ENCODE peak calls at places on chromosomes 5 and 9, in nine cellular contexts. R is hypothalamus; Q is neural crest cell; P is mammary epithelial cell; H is CD4-positive, CD25-positive, alpha-beta regulatory T cell; V is naive thymus-derived CD8-positive, alpha-beta T cell; C is hepatocyte; B is astrocyte of the spinal cord; W is left lobe of liver. S is an unnamed sample.

GRCh38 chr9:75017378-75017777 is 10.7 kb downstream of the CARNMT1 start:
- DNase-seq in R (no peak), Q (no peak), P (no peak), H (no peak), V (no peak), C (no peak), B (no peak), W (no peak), S (no peak)

GRCh38 chr9:121394292-121394691 is 24.2 kb upstream of the STOM start:
- DNase-seq in R (no peak), Q (no peak), P (no peak), H (no peak), V (no peak), C (no peak), B (no peak), W (no peak), S (no peak)

GRCh38 chr9:129338701-129339445 is 160.8 kb upstream of the IER5L start:
- DNase-seq in R (no peak), Q (no peak), P (no peak), H (no peak), V (no peak), C (no peak), B (no peak), W (no peak), S (no peak)

GRCh38 chr9:76561887-76562286 is 102.9 kb downstream of the GCNT1 start:
- DNase-seq in R (no peak), Q (no peak), P (no peak), H (no peak), V (no peak), C (no peak), B (no peak), W (no peak), S (no peak)

GRCh38 chr9:99852617-99853016 is 30.9 kb downstream of the NR4A3 start:
- DNase-seq in R (no peak), Q (no peak), P (no peak), H (no peak), V (no peak), C (no peak), B (no peak), W (no peak), S (no peak)

GRCh38 chr9:126676685-126677143 is 63.0 kb downstream of the LMX1B start:
- DNase-seq in R (no peak), Q (no peak), P (peak), H (no peak), V (no peak), C (no peak), B (no peak), W (no peak), S (peak)

GRCh38 chr5:61051267-61051666 is 106.3 kb downstream of the NDUFAF2 start:
- DNase-seq in R (no peak), Q (no peak), P (peak), H (no peak), V (no peak), C (peak), B (peak), W (no peak), S (peak)

GRCh38 chr5:41925555-41925946 is 470 bp downstream of the FBXO4 start:
- DNase-seq in R (peak), Q (peak), P (peak), H (no peak), V (no peak), C (no peak), B (peak), W (peak), S (peak)

GRCh38 chr9:95189230-95190098 is 128.0 kb downstream of the FANCC start:
- DNase-seq in R (no peak), Q (no peak), P (no peak), H (no peak), V (no peak), C (peak), B (peak), W (no peak), S (no peak)

GRCh38 chr9:3628239-3628638 is 102.4 kb upstream of the RFX3 start:
- DNase-seq in R (no peak), Q (no peak), P (no peak), H (no peak), V (no peak), C (no peak), B (no peak), W (no peak), S (no peak)

GRCh38 chr9:131395745-131396479 is 2.0 kb downstream of the PRRC2B start:
- DNase-seq in R (no peak), Q (no peak), P (peak), H (no peak), V (no peak), C (no peak), B (no peak), W (no peak), S (peak)

GRCh38 chr9:133090187-133090586 is 28.4 kb downstream of the CEL start:
- DNase-seq in R (no peak), Q (no peak), P (no peak), H (no peak), V (no peak), C (no peak), B (no peak), W (no peak), S (no peak)

GRCh38 chr9:99601506-99601905 is 220.2 kb upstream of the NR4A3 start:
- DNase-seq in R (no peak), Q (no peak), P (no peak), H (no peak), V (no peak), C (peak), B (no peak), W (no peak), S (no peak)

GRCh38 chr5:167565555-167565954 is 725.9 kb upstream of the WWC1 start:
- DNase-seq in R (no peak), Q (no peak), P (peak), H (no peak), V (no peak), C (peak), B (peak), W (no peak), S (peak)

GRCh38 chr9:120735415-120736126 is 21.3 kb upstream of the MEGF9 start:
- DNase-seq in R (no peak), Q (no peak), P (no peak), H (no peak), V (no peak), C (peak), B (no peak), W (peak), S (peak)

GRCh38 chr5:146840016-146840415 is 38.5 kb downstream of the PPP2R2B start:
- DNase-seq in R (no peak), Q (no peak), P (no peak), H (no peak), V (no peak), C (no peak), B (no peak), W (no peak), S (no peak)

GRCh38 chr5:167587768-167588167 is 703.7 kb upstream of the WWC1 start:
- DNase-seq in R (no peak), Q (peak), P (peak), H (no peak), V (no peak), C (peak), B (peak), W (no peak), S (peak)

GRCh38 chr9:42852133-42852532 is 668.7 kb downstream of the SPATA31A6 start:
- DNase-seq in R (no peak), Q (peak), P (peak), H (no peak), V (peak), C (peak), B (peak), W (peak), S (peak)

GRCh38 chr9:13127164-13127563 is 152.3 kb downstream of the MPDZ start:
- DNase-seq in R (no peak), Q (no peak), P (no peak), H (no peak), V (no peak), C (no peak), B (no peak), W (no peak), S (no peak)

GRCh38 chr9:109082091-109082620 is 37.6 kb downstream of the TMEM245 start:
- DNase-seq in R (no peak), Q (no peak), P (no peak), H (no peak), V (no peak), C (no peak), B (no peak), W (no peak), S (no peak)

GRCh38 chr9:114225534-114226288 is 70.4 kb downstream of the COL27A1 start:
- DNase-seq in R (no peak), Q (no peak), P (peak), H (no peak), V (no peak), C (no peak), B (peak), W (no peak), S (peak)

GRCh38 chr5:87770601-87771121 is 357.9 kb upstream of the CCNH start:
- DNase-seq in R (peak), Q (peak), P (no peak), H (no peak), V (no peak), C (no peak), B (no peak), W (no peak), S (no peak)

GRCh38 chr5:109156885-109157284 is 252.9 kb downstream of the PJA2 start:
- DNase-seq in R (no peak), Q (no peak), P (no peak), H (no peak), V (no peak), C (no peak), B (no peak), W (no peak), S (no peak)

GRCh38 chr5:136062563-136063274 is 33.9 kb downstream of the TGFBI start:
- DNase-seq in R (no peak), Q (no peak), P (peak), H (peak), V (no peak), C (peak), B (no peak), W (no peak), S (peak)

GRCh38 chr5:153099328-153099727 is 391.1 kb upstream of the GRIA1 start:
- DNase-seq in R (no peak), Q (no peak), P (no peak), H (no peak), V (no peak), C (no peak), B (no peak), W (no peak), S (no peak)

GRCh38 chr9:90969021-90969675 is 167.5 kb downstream of the SYK start:
- DNase-seq in R (no peak), Q (no peak), P (peak), H (no peak), V (no peak), C (no peak), B (no peak), W (no peak), S (peak)

GRCh38 chr5:134004626-134005414 is at the start of gene VDAC1:
- DNase-seq in R (peak), Q (peak), P (peak), H (peak), V (peak), C (peak), B (peak), W (peak), S (peak)

GRCh38 chr5:79653843-79654242 is 35.8 kb upstream of the CMYA5 start:
- DNase-seq in R (no peak), Q (no peak), P (no peak), H (no peak), V (no peak), C (no peak), B (no peak), W (no peak), S (no peak)

GRCh38 chr5:7419846-7420245 is 23.9 kb downstream of the ADCY2 start:
- DNase-seq in R (no peak), Q (no peak), P (no peak), H (no peak), V (no peak), C (no peak), B (no peak), W (no peak), S (no peak)

GRCh38 chr5:132457371-132458225 is 33.0 kb downstream of the IRF1 start:
- DNase-seq in R (no peak), Q (no peak), P (no peak), H (peak), V (no peak), C (no peak), B (peak), W (peak), S (peak)

GRCh38 chr5:138503487-138504270 is 38.4 kb downstream of the EGR1 start:
- DNase-seq in R (peak), Q (peak), P (peak), H (peak), V (peak), C (peak), B (peak), W (no peak), S (peak)

GRCh38 chr9:134983094-134983493 is 65.4 kb upstream of the FCN1 start:
- DNase-seq in R (no peak), Q (peak), P (no peak), H (no peak), V (no peak), C (no peak), B (no peak), W (no peak), S (no peak)

GRCh38 chr5:80093796-80094195 is 58.6 kb downstream of the THBS4 start:
- DNase-seq in R (no peak), Q (no peak), P (no peak), H (no peak), V (no peak), C (peak), B (no peak), W (no peak), S (no peak)

GRCh38 chr5:1315709-1316587 is 21.1 kb upstream of the TERT start:
- DNase-seq in R (no peak), Q (no peak), P (peak), H (peak), V (peak), C (peak), B (peak), W (peak), S (peak)